ENCODE peak calls at places on chromosomes 2 and 18, in five cellular contexts. One of them, this sample, is unnamed.

GRCh38 chr2:226483143-226483542 is 316.5 kb downstream of the IRS1 start:
- DNase-seq in AG09319: no peak
- DNase-seq in esophagus squamous epithelium: no peak
- DNase-seq in astrocyte of the cerebellum: no peak
- DNase-seq in brain microvascular endothelial cell: no peak
- DNase-seq in this sample: no peak

GRCh38 chr18:79361766-79362522 is 33.8 kb upstream of the NFATC1 start:
- DNase-seq in brain microvascular endothelial cell: peak
- DNase-seq in AG09319: no peak
- DNase-seq in esophagus squamous epithelium: no peak
- DNase-seq in astrocyte of the cerebellum: peak
- DNase-seq in this sample: peak

GRCh38 chr2:153416071-153416470 is 62.5 kb downstream of the RPRM start:
- DNase-seq in astrocyte of the cerebellum: peak
- DNase-seq in AG09319: no peak
- DNase-seq in brain microvascular endothelial cell: no peak
- DNase-seq in esophagus squamous epithelium: no peak
- DNase-seq in this sample: peak

GRCh38 chr2:230160112-230160660 is 59.6 kb downstream of the SP110 start:
- DNase-seq in esophagus squamous epithelium: no peak
- DNase-seq in astrocyte of the cerebellum: peak
- DNase-seq in brain microvascular endothelial cell: peak
- DNase-seq in AG09319: peak
- DNase-seq in this sample: peak

GRCh38 chr18:79439201-79440023 is 43.7 kb downstream of the NFATC1 start:
- DNase-seq in brain microvascular endothelial cell: no peak
- DNase-seq in AG09319: peak
- DNase-seq in esophagus squamous epithelium: no peak
- DNase-seq in astrocyte of the cerebellum: peak
- DNase-seq in this sample: no peak

GRCh38 chr2:158043181-158043948 is 58.3 kb upstream of the UPP2 start:
- DNase-seq in esophagus squamous epithelium: no peak
- DNase-seq in brain microvascular endothelial cell: no peak
- DNase-seq in astrocyte of the cerebellum: no peak
- DNase-seq in AG09319: no peak
- DNase-seq in this sample: peak

GRCh38 chr2:23445450-23445868 is 60.5 kb downstream of the KLHL29 start:
- DNase-seq in esophagus squamous epithelium: no peak
- DNase-seq in astrocyte of the cerebellum: peak
- DNase-seq in AG09319: peak
- DNase-seq in brain microvascular endothelial cell: peak
- DNase-seq in this sample: peak

GRCh38 chr2:148065936-148066335 is 45.0 kb downstream of the MBD5 start:
- DNase-seq in astrocyte of the cerebellum: no peak
- DNase-seq in AG09319: no peak
- DNase-seq in brain microvascular endothelial cell: no peak
- DNase-seq in esophagus squamous epithelium: no peak
- DNase-seq in this sample: no peak

GRCh38 chr2:96099861-96100798 is 16.2 kb downstream of the ADRA2B start:
- DNase-seq in astrocyte of the cerebellum: no peak
- DNase-seq in AG09319: no peak
- DNase-seq in brain microvascular endothelial cell: no peak
- DNase-seq in esophagus squamous epithelium: no peak
- DNase-seq in this sample: no peak

GRCh38 chr2:5976626-5977025 is 284.4 kb downstream of the SOX11 start:
- DNase-seq in astrocyte of the cerebellum: no peak
- DNase-seq in AG09319: no peak
- DNase-seq in esophagus squamous epithelium: no peak
- DNase-seq in brain microvascular endothelial cell: no peak
- DNase-seq in this sample: no peak

GRCh38 chr2:128684523-128684922 is 365.9 kb upstream of the HS6ST1 start:
- DNase-seq in brain microvascular endothelial cell: no peak
- DNase-seq in astrocyte of the cerebellum: no peak
- DNase-seq in AG09319: no peak
- DNase-seq in esophagus squamous epithelium: no peak
- DNase-seq in this sample: no peak

GRCh38 chr2:135839713-135840112 is 2.7 kb upstream of the LCT start:
- DNase-seq in esophagus squamous epithelium: no peak
- DNase-seq in astrocyte of the cerebellum: peak
- DNase-seq in brain microvascular endothelial cell: peak
- DNase-seq in AG09319: peak
- DNase-seq in this sample: no peak

DNA sequence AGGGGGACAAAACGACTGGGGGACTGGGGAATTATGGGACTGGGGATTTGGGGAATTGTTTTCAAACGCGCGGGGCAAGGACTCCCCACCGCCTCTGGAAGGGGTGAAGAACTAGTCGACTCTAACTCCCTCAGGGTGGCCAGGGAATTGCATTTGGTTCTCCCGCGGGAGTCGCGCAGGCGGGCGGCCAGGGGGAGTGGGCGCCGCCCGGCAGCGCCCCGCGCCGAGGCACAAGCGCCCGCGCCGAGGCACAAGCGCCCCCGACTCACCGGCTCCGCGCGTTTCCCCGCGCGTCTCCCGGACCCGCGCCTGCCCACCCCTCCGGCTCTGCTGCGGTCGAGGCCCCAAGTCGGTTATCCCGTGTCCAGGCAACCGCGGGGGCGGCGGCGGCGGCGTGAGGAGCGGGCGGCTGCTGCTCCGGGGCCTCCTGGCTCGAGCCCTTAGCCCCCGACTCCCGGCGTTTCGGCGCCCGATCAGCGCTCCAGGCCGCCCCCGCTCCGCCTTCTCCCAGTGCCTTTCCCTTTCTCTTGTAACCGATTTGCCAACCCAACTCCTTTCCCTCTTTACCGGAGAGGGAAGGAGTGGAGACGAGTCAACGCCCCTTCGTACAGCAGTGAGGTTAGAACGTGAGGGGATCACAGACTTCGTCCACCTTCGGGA is at the start of gene CCDC178:
- DNase-seq in astrocyte of the cerebellum: no peak
- DNase-seq in esophagus squamous epithelium: no peak
- DNase-seq in AG09319: no peak
- DNase-seq in brain microvascular endothelial cell: peak
- DNase-seq in this sample: no peak
- TF ChIP-seq CTCF in astrocyte of the cerebellum: peak
- TF ChIP-seq CTCF in esophagus squamous epithelium: no peak
- TF ChIP-seq CTCF in AG09319: no peak
- TF ChIP-seq CTCF in brain microvascular endothelial cell: no peak
- TF ChIP-seq CTCF in this sample: no peak

GRCh38 chr2:98110741-98111140 is 23.8 kb downstream of the VWA3B start:
- DNase-seq in esophagus squamous epithelium: no peak
- DNase-seq in astrocyte of the cerebellum: no peak
- DNase-seq in brain microvascular endothelial cell: no peak
- DNase-seq in AG09319: no peak
- DNase-seq in this sample: no peak
- TF ChIP-seq CTCF in esophagus squamous epithelium: no peak
- TF ChIP-seq CTCF in astrocyte of the cerebellum: no peak
- TF ChIP-seq CTCF in brain microvascular endothelial cell: no peak
- TF ChIP-seq CTCF in AG09319: no peak
- TF ChIP-seq CTCF in this sample: no peak

GRCh38 chr2:16151651-16152050 is 211.3 kb downstream of the MYCN start:
- DNase-seq in AG09319: no peak
- DNase-seq in esophagus squamous epithelium: no peak
- DNase-seq in astrocyte of the cerebellum: no peak
- DNase-seq in brain microvascular endothelial cell: no peak
- DNase-seq in this sample: no peak
- TF ChIP-seq CTCF in AG09319: no peak
- TF ChIP-seq CTCF in esophagus squamous epithelium: no peak
- TF ChIP-seq CTCF in astrocyte of the cerebellum: no peak
- TF ChIP-seq CTCF in brain microvascular endothelial cell: no peak
- TF ChIP-seq CTCF in this sample: no peak

GRCh38 chr2:223929575-223930001 is 15.5 kb downstream of the WDFY1 start:
- DNase-seq in brain microvascular endothelial cell: no peak
- DNase-seq in esophagus squamous epithelium: no peak
- DNase-seq in astrocyte of the cerebellum: no peak
- DNase-seq in AG09319: no peak
- DNase-seq in this sample: no peak
- TF ChIP-seq CTCF in brain microvascular endothelial cell: no peak
- TF ChIP-seq CTCF in esophagus squamous epithelium: no peak
- TF ChIP-seq CTCF in astrocyte of the cerebellum: no peak
- TF ChIP-seq CTCF in AG09319: no peak
- TF ChIP-seq CTCF in this sample: no peak

GRCh38 chr18:67467188-67467587 is 49.3 kb downstream of the DSEL start:
- DNase-seq in esophagus squamous epithelium: no peak
- DNase-seq in astrocyte of the cerebellum: no peak
- DNase-seq in brain microvascular endothelial cell: no peak
- DNase-seq in AG09319: no peak
- DNase-seq in this sample: no peak

GRCh38 chr18:67464499-67464898 is 52.0 kb downstream of the DSEL start:
- DNase-seq in AG09319: no peak
- DNase-seq in esophagus squamous epithelium: no peak
- DNase-seq in astrocyte of the cerebellum: no peak
- DNase-seq in brain microvascular endothelial cell: no peak
- DNase-seq in this sample: no peak

GRCh38 chr18:67468038-67468437 is 48.5 kb downstream of the DSEL start:
- DNase-seq in astrocyte of the cerebellum: no peak
- DNase-seq in AG09319: no peak
- DNase-seq in esophagus squamous epithelium: no peak
- DNase-seq in brain microvascular endothelial cell: no peak
- DNase-seq in this sample: no peak

GRCh38 chr18:67463829-67464228 is 52.7 kb downstream of the DSEL start:
- DNase-seq in astrocyte of the cerebellum: no peak
- DNase-seq in esophagus squamous epithelium: no peak
- DNase-seq in brain microvascular endothelial cell: no peak
- DNase-seq in AG09319: no peak
- DNase-seq in this sample: no peak
- TF ChIP-seq CTCF in astrocyte of the cerebellum: peak
- TF ChIP-seq CTCF in esophagus squamous epithelium: no peak
- TF ChIP-seq CTCF in brain microvascular endothelial cell: peak
- TF ChIP-seq CTCF in AG09319: no peak
- TF ChIP-seq CTCF in this sample: no peak

DNA sequence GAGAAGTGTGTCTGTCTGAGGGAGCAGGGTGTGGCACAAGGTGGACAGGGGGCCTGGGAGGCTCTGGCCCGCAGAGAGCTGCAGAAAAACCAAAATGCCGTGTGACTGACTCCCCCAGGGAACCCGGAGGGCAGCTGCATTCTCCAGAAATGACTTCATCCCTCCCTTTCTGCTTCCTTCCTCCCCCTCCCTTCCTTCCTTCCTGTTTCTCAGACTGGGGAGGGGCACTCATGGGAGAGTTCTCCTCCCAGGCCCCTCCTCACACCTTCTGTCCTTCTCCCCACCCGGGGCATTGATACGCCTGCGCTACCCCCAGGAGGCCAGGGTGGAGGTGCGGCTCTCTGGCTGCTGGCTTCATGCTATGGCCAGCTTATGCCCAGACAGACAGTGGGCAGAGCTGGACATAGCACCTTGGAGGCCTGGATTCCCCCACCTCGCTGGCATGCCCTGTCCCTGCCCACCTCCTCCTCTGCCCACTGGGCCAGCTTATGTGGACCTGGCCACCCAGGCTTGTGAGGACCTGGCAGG is 8.2 kb upstream of the GPR17 start:
- DNase-seq in brain microvascular endothelial cell: peak
- DNase-seq in AG09319: peak
- DNase-seq in astrocyte of the cerebellum: no peak
- DNase-seq in esophagus squamous epithelium: no peak
- DNase-seq in this sample: peak
- TF ChIP-seq CTCF in brain microvascular endothelial cell: no peak
- TF ChIP-seq CTCF in AG09319: no peak
- TF ChIP-seq CTCF in astrocyte of the cerebellum: no peak
- TF ChIP-seq CTCF in esophagus squamous epithelium: no peak
- TF ChIP-seq CTCF in this sample: no peak

GRCh38 chr2:73926493-73927327 is at the start of gene DGUOK:
- DNase-seq in brain microvascular endothelial cell: peak
- DNase-seq in esophagus squamous epithelium: peak
- DNase-seq in astrocyte of the cerebellum: peak
- DNase-seq in AG09319: peak
- DNase-seq in this sample: peak
- TF ChIP-seq CTCF in brain microvascular endothelial cell: no peak
- TF ChIP-seq CTCF in esophagus squamous epithelium: peak
- TF ChIP-seq CTCF in astrocyte of the cerebellum: no peak
- TF ChIP-seq CTCF in AG09319: no peak
- TF ChIP-seq CTCF in this sample: no peak

DNA sequence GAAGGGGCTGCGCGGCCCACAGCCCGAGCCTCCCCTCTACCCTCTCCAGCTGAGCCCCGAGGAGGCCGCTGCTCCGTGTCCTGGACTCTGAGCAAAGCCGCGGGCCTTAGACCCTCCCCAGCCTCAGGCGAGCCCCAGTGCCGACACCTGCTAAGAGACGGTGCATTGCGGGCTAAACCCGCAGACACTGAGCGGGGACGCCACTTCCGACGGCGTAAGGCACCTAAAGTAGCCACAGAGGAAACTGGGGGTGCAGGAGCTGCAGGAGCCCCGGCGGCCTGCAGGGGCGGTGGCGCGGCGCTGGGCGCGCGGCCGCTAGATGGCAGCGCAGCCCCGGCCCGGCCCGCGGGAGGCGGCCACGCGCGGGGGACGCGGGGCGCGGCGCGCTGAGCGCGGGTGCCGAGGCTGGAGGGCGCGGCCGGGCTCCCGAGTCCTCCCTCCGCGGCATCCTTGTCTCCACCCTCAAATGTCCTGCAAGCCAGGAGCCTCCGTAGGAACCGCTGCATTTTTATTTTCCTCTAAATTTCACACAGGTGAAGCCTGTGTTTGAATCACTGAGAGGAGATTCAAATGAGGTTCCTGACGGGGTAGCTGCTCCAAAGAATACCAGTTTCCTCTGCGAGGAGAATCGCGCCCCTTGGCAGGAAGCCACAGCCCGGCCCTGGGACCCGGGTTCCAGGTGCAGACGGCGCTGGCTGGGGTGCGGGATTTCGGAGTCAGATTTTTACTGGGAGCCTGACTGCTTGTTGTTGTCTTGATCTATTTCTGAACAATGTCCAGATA is 650.5 kb downstream of the GALR1 start:
- DNase-seq in astrocyte of the cerebellum: no peak
- DNase-seq in AG09319: no peak
- DNase-seq in esophagus squamous epithelium: no peak
- DNase-seq in brain microvascular endothelial cell: peak
- DNase-seq in this sample: no peak
- TF ChIP-seq CTCF in astrocyte of the cerebellum: peak
- TF ChIP-seq CTCF in AG09319: peak
- TF ChIP-seq CTCF in esophagus squamous epithelium: peak
- TF ChIP-seq CTCF in brain microvascular endothelial cell: peak
- TF ChIP-seq CTCF in this sample: no peak

GRCh38 chr2:120971866-120972265 is 236.2 kb downstream of the GLI2 start:
- DNase-seq in brain microvascular endothelial cell: no peak
- DNase-seq in AG09319: no peak
- DNase-seq in esophagus squamous epithelium: no peak
- DNase-seq in astrocyte of the cerebellum: no peak
- DNase-seq in this sample: no peak
- TF ChIP-seq CTCF in brain microvascular endothelial cell: no peak
- TF ChIP-seq CTCF in AG09319: no peak
- TF ChIP-seq CTCF in esophagus squamous epithelium: no peak
- TF ChIP-seq CTCF in astrocyte of the cerebellum: no peak
- TF ChIP-seq CTCF in this sample: no peak

This sample was measured in MCF 10A.